ENCODE peak calls at places on chromosomes 6 and 20, in five cellular contexts. F is spleen, Q is fibroblast of the aortic adventitia, H is Kasumi-1, R is T follicular helper cell. E is an unnamed sample.

GRCh38 chr6:158018370-158018771 is 36.7 kb downstream of the SYNJ2 start:
- DNase-seq in F (no peak), Q (peak; percentile 94), H (no peak), R (no peak), E (peak; percentile 95)

GRCh38 chr6:38599966-38600550 is 39.7 kb downstream of the BTBD9 start:
- DNase-seq in F (no peak), Q (no peak), H (no peak), R (no peak), E (no peak)

GRCh38 chr6:158939255-158940170 is 60.5 kb downstream of the RSPH3 start:
- DNase-seq in F (peak; percentile 84), Q (no peak), H (no peak), R (no peak), E (no peak)

GRCh38 chr6:3965071-3965718 is 113.7 kb downstream of the FAM217A start:
- DNase-seq in F (no peak), Q (no peak), H (no peak), R (no peak), E (peak; percentile 69)

GRCh38 chr20:35773154-35773751 is 1.4 kb downstream of the PHF20 start:
- DNase-seq in F (peak; percentile 76), Q (peak; percentile 40), H (peak; percentile 65), R (no peak), E (no peak)

GRCh38 chr6:158028876-158029275 is 47.2 kb downstream of the SYNJ2 start:
- DNase-seq in F (peak; percentile 62), Q (no peak), H (no peak), R (no peak), E (no peak)

GRCh38 chr6:389622-390021 is 1.9 kb upstream of the IRF4 start:
- DNase-seq in F (no peak), Q (no peak), H (peak; percentile 7), R (no peak), E (no peak)

GRCh38 chr6:156028310-156029131 is 572.9 kb upstream of the NOX3 start:
- DNase-seq in F (no peak), Q (no peak), H (no peak), R (no peak), E (peak; percentile 41)

GRCh38 chr20:34624628-34625027 is 52.3 kb downstream of the PIGU start:
- DNase-seq in F (no peak), Q (no peak), H (no peak), R (no peak), E (no peak)

E was measured in fibroblast of gingiva.